ENCODE peak calls at places on chromosomes 7 and 10, in six cellular contexts. D is AG08396, Z is A549, O is EH, P is putamen, R is neuronal stem cell. Y is an unnamed sample.

GRCh38 chr7:44235582-44236332 is 35.0 kb downstream of the YKT6 start:
- DNase-seq in P (no peak), Z (no peak), R (no peak), D (no peak), O (no peak), Y (no peak)

GRCh38 chr10:101682172-101682825 is 12.7 kb downstream of the FBXW4 start:
- DNase-seq in D (peak), P (no peak), O (peak), R (no peak), Z (no peak), Y (no peak)

GRCh38 chr7:2269468-2270460 is 27.7 kb downstream of the NUDT1 start:
- DNase-seq in Z (no peak), D (no peak), O (peak), P (no peak), R (peak), Y (no peak)

GRCh38 chr10:91590904-91591791 is 41.7 kb downstream of the PPP1R3C start:
- DNase-seq in O (peak), Z (peak), D (no peak), P (no peak), R (no peak), Y (no peak)

GRCh38 chr7:27922907-27923306 is 182.9 kb downstream of the TAX1BP1 start:
- DNase-seq in R (no peak), P (no peak), Z (no peak), D (no peak), O (no peak), Y (peak)

GRCh38 chr7:40546616-40547501 is 412.1 kb downstream of the SUGCT start:
- DNase-seq in O (peak), Z (no peak), P (no peak), D (no peak), R (no peak), Y (no peak)

GRCh38 chr10:33204049-33204448 is 130.4 kb downstream of the NRP1 start:
- DNase-seq in O (peak), P (no peak), Z (no peak), D (no peak), R (no peak), Y (no peak)

GRCh38 chr7:76338298-76339084 is 20.3 kb downstream of the YWHAG start:
- DNase-seq in D (no peak), Z (no peak), P (peak), O (peak), R (no peak), Y (no peak)

GRCh38 chr7:42831953-42832522 is 79.8 kb downstream of the C7orf25 start:
- DNase-seq in O (no peak), D (no peak), P (no peak), Z (no peak), R (no peak), Y (no peak)

Y was measured in GM12878.